ENCODE peak calls at places on chromosomes 2 and 18, in nine cellular contexts. One of them, this sample, is unnamed.

GRCh38 chr2:98580656-98581284 is 27.5 kb downstream of the COA5 start:
- DNase-seq in K562: no peak
- DNase-seq in stomach: no peak
- DNase-seq in cardiac fibroblast: no peak
- DNase-seq in left lung: no peak
- DNase-seq in PC-9: no peak
- DNase-seq in Caco-2: no peak
- DNase-seq in ovary: no peak
- DNase-seq in omental fat pad: no peak
- DNase-seq in this sample: no peak

GRCh38 chr2:240906141-240906910 is at the start of gene CROCC2:
- DNase-seq in ovary: no peak
- DNase-seq in stomach: no peak
- DNase-seq in cardiac fibroblast: no peak
- DNase-seq in PC-9: no peak
- DNase-seq in omental fat pad: no peak
- DNase-seq in Caco-2: no peak
- DNase-seq in left lung: peak; percentile 64
- DNase-seq in K562: no peak
- DNase-seq in this sample: no peak

GRCh38 chr2:196259507-196260481 is 88.4 kb upstream of the STK17B start:
- DNase-seq in cardiac fibroblast: peak; percentile 89
- DNase-seq in PC-9: no peak
- DNase-seq in K562: peak; percentile 51
- DNase-seq in left lung: no peak
- DNase-seq in ovary: no peak
- DNase-seq in stomach: no peak
- DNase-seq in omental fat pad: no peak
- DNase-seq in Caco-2: peak; percentile 88
- DNase-seq in this sample: no peak

GRCh38 chr2:33650171-33650570 is 51.1 kb upstream of the FAM98A start:
- DNase-seq in PC-9: no peak
- DNase-seq in omental fat pad: no peak
- DNase-seq in left lung: no peak
- DNase-seq in Caco-2: no peak
- DNase-seq in ovary: no peak
- DNase-seq in stomach: no peak
- DNase-seq in K562: no peak
- DNase-seq in cardiac fibroblast: no peak
- DNase-seq in this sample: no peak

GRCh38 chr2:111930875-111931274 is 32.5 kb downstream of the MERTK start:
- DNase-seq in stomach: no peak
- DNase-seq in omental fat pad: no peak
- DNase-seq in cardiac fibroblast: peak; percentile 74
- DNase-seq in Caco-2: no peak
- DNase-seq in K562: no peak
- DNase-seq in ovary: no peak
- DNase-seq in PC-9: peak; percentile 71
- DNase-seq in left lung: no peak
- DNase-seq in this sample: no peak

GRCh38 chr2:11541693-11542274 is 7.9 kb downstream of the GREB1 start:
- DNase-seq in left lung: no peak
- DNase-seq in omental fat pad: no peak
- DNase-seq in K562: no peak
- DNase-seq in PC-9: no peak
- DNase-seq in ovary: peak; percentile 47
- DNase-seq in Caco-2: no peak
- DNase-seq in cardiac fibroblast: no peak
- DNase-seq in stomach: no peak
- DNase-seq in this sample: no peak

GRCh38 chr2:170493698-170494097 is 221.4 kb upstream of the SP5 start:
- DNase-seq in K562: no peak
- DNase-seq in PC-9: no peak
- DNase-seq in ovary: no peak
- DNase-seq in stomach: no peak
- DNase-seq in cardiac fibroblast: peak; percentile 6
- DNase-seq in Caco-2: no peak
- DNase-seq in left lung: no peak
- DNase-seq in omental fat pad: no peak
- DNase-seq in this sample: no peak

GRCh38 chr18:50128506-50129271 is 66.3 kb downstream of the MYO5B start:
- DNase-seq in PC-9: no peak
- DNase-seq in omental fat pad: no peak
- DNase-seq in Caco-2: no peak
- DNase-seq in cardiac fibroblast: no peak
- DNase-seq in left lung: no peak
- DNase-seq in K562: no peak
- DNase-seq in ovary: no peak
- DNase-seq in stomach: peak; percentile 58
- DNase-seq in this sample: no peak

GRCh38 chr18:48184118-48184517 is 225.1 kb downstream of the ZBTB7C start:
- DNase-seq in stomach: no peak
- DNase-seq in cardiac fibroblast: peak; percentile 57
- DNase-seq in K562: no peak
- DNase-seq in ovary: no peak
- DNase-seq in Caco-2: no peak
- DNase-seq in omental fat pad: no peak
- DNase-seq in left lung: no peak
- DNase-seq in PC-9: no peak
- DNase-seq in this sample: no peak

GRCh38 chr2:180573951-180574350 is 406.5 kb upstream of the UBE2E3 start:
- DNase-seq in ovary: no peak
- DNase-seq in left lung: no peak
- DNase-seq in PC-9: peak; percentile 98
- DNase-seq in omental fat pad: no peak
- DNase-seq in stomach: no peak
- DNase-seq in cardiac fibroblast: peak; percentile 30
- DNase-seq in Caco-2: no peak
- DNase-seq in K562: no peak
- DNase-seq in this sample: no peak

GRCh38 chr2:227625420-227625819 is 8.1 kb downstream of the SCYGR4 start:
- DNase-seq in stomach: no peak
- DNase-seq in left lung: no peak
- DNase-seq in PC-9: no peak
- DNase-seq in Caco-2: no peak
- DNase-seq in ovary: no peak
- DNase-seq in omental fat pad: no peak
- DNase-seq in K562: no peak
- DNase-seq in cardiac fibroblast: no peak
- DNase-seq in this sample: no peak

GRCh38 chr2:240962371-240963064 is 35.9 kb upstream of the SNED1 start:
- DNase-seq in ovary: peak; percentile 95
- DNase-seq in cardiac fibroblast: peak; percentile 34
- DNase-seq in Caco-2: no peak
- DNase-seq in left lung: no peak
- DNase-seq in stomach: peak; percentile 26
- DNase-seq in K562: no peak
- DNase-seq in omental fat pad: no peak
- DNase-seq in PC-9: no peak
- DNase-seq in this sample: peak; percentile 72

GRCh38 chr2:949384-949893 is 1.2 kb upstream of the SNTG2 start:
- DNase-seq in PC-9: no peak
- DNase-seq in Caco-2: no peak
- DNase-seq in omental fat pad: no peak
- DNase-seq in K562: no peak
- DNase-seq in cardiac fibroblast: no peak
- DNase-seq in ovary: no peak
- DNase-seq in stomach: no peak
- DNase-seq in left lung: peak; percentile 30
- DNase-seq in this sample: no peak

GRCh38 chr2:212037062-212037461 is 501.5 kb downstream of the ERBB4 start:
- DNase-seq in left lung: no peak
- DNase-seq in stomach: no peak
- DNase-seq in PC-9: no peak
- DNase-seq in Caco-2: no peak
- DNase-seq in ovary: no peak
- DNase-seq in omental fat pad: no peak
- DNase-seq in K562: no peak
- DNase-seq in cardiac fibroblast: no peak
- DNase-seq in this sample: no peak

GRCh38 chr2:133231264-133231663 is 337.0 kb downstream of the NCKAP5 start:
- DNase-seq in PC-9: no peak
- DNase-seq in cardiac fibroblast: no peak
- DNase-seq in omental fat pad: no peak
- DNase-seq in stomach: no peak
- DNase-seq in K562: no peak
- DNase-seq in left lung: no peak
- DNase-seq in Caco-2: no peak
- DNase-seq in ovary: no peak
- DNase-seq in this sample: no peak

GRCh38 chr2:9782197-9782719 is 61.0 kb upstream of the TAF1B start:
- DNase-seq in ovary: no peak
- DNase-seq in left lung: no peak
- DNase-seq in cardiac fibroblast: no peak
- DNase-seq in omental fat pad: no peak
- DNase-seq in Caco-2: no peak
- DNase-seq in PC-9: peak; percentile 94
- DNase-seq in K562: no peak
- DNase-seq in stomach: no peak
- DNase-seq in this sample: no peak

GRCh38 chr2:124995185-124995912 is 970.3 kb downstream of the CNTNAP5 start:
- DNase-seq in ovary: no peak
- DNase-seq in Caco-2: no peak
- DNase-seq in cardiac fibroblast: no peak
- DNase-seq in PC-9: no peak
- DNase-seq in omental fat pad: no peak
- DNase-seq in stomach: no peak
- DNase-seq in K562: no peak
- DNase-seq in left lung: no peak
- DNase-seq in this sample: no peak

GRCh38 chr2:70508711-70509462 is 44.7 kb downstream of the TGFA start:
- DNase-seq in stomach: no peak
- DNase-seq in K562: no peak
- DNase-seq in Caco-2: no peak
- DNase-seq in ovary: no peak
- DNase-seq in PC-9: peak; percentile 95
- DNase-seq in cardiac fibroblast: no peak
- DNase-seq in left lung: no peak
- DNase-seq in omental fat pad: no peak
- DNase-seq in this sample: no peak

GRCh38 chr2:197452754-197453122 is 614 bp upstream of the COQ10B start:
- DNase-seq in left lung: no peak
- DNase-seq in cardiac fibroblast: no peak
- DNase-seq in Caco-2: no peak
- DNase-seq in stomach: no peak
- DNase-seq in ovary: no peak
- DNase-seq in PC-9: no peak
- DNase-seq in omental fat pad: no peak
- DNase-seq in K562: no peak
- DNase-seq in this sample: no peak

DNA sequence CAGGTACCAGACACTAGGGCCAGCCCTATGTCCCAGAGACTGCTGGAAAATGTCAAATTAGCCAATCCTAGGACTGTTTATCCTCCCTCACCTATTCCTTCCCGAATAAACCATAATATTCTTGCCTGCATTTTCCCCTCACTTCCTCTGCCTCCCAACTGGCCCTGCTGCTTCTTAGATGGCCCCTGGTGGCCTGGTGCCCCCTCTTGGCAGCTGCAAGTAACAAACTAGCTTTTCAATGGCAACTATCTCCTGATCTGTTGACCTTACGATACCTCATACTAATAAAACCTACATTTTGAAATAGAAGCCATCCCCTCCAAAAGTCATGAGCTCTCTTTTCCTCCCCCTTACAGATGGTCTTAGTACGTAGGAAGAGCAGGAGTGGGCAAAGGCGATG is 132.0 kb downstream of the ALPK2 start:
- DNase-seq in K562: peak; percentile 12
- DNase-seq in cardiac fibroblast: peak; percentile 8
- DNase-seq in stomach: no peak
- DNase-seq in omental fat pad: no peak
- DNase-seq in Caco-2: peak; percentile 6
- DNase-seq in left lung: no peak
- DNase-seq in PC-9: no peak
- DNase-seq in ovary: no peak
- DNase-seq in this sample: no peak
- TF ChIP-seq CTCF in K562: peak; percentile 48
- TF ChIP-seq CTCF in cardiac fibroblast: peak; percentile 26
- TF ChIP-seq CTCF in stomach: no peak
- TF ChIP-seq CTCF in omental fat pad: no peak
- TF ChIP-seq CTCF in Caco-2: peak; percentile 19
- TF ChIP-seq CTCF in left lung: no peak
- TF ChIP-seq CTCF in PC-9: peak; percentile 54
- TF ChIP-seq CTCF in ovary: no peak
- TF ChIP-seq CTCF in this sample: no peak

GRCh38 chr2:17298453-17298852 is 219.8 kb downstream of the RAD51AP2 start:
- DNase-seq in PC-9: no peak
- DNase-seq in Caco-2: no peak
- DNase-seq in stomach: no peak
- DNase-seq in cardiac fibroblast: peak; percentile 49
- DNase-seq in K562: no peak
- DNase-seq in left lung: no peak
- DNase-seq in ovary: no peak
- DNase-seq in omental fat pad: no peak
- DNase-seq in this sample: no peak
- TF ChIP-seq CTCF in PC-9: no peak
- TF ChIP-seq CTCF in Caco-2: no peak
- TF ChIP-seq CTCF in stomach: no peak
- TF ChIP-seq CTCF in cardiac fibroblast: no peak
- TF ChIP-seq CTCF in K562: no peak
- TF ChIP-seq CTCF in left lung: no peak
- TF ChIP-seq CTCF in ovary: no peak
- TF ChIP-seq CTCF in omental fat pad: no peak
- TF ChIP-seq CTCF in this sample: no peak

GRCh38 chr2:150136407-150136806 is 351.1 kb downstream of the RND3 start:
- DNase-seq in left lung: no peak
- DNase-seq in Caco-2: no peak
- DNase-seq in PC-9: no peak
- DNase-seq in ovary: no peak
- DNase-seq in omental fat pad: no peak
- DNase-seq in stomach: no peak
- DNase-seq in cardiac fibroblast: no peak
- DNase-seq in K562: no peak
- DNase-seq in this sample: no peak
- TF ChIP-seq CTCF in left lung: no peak
- TF ChIP-seq CTCF in Caco-2: no peak
- TF ChIP-seq CTCF in PC-9: no peak
- TF ChIP-seq CTCF in ovary: no peak
- TF ChIP-seq CTCF in omental fat pad: no peak
- TF ChIP-seq CTCF in stomach: no peak
- TF ChIP-seq CTCF in cardiac fibroblast: peak; percentile 2
- TF ChIP-seq CTCF in K562: no peak
- TF ChIP-seq CTCF in this sample: no peak

DNA sequence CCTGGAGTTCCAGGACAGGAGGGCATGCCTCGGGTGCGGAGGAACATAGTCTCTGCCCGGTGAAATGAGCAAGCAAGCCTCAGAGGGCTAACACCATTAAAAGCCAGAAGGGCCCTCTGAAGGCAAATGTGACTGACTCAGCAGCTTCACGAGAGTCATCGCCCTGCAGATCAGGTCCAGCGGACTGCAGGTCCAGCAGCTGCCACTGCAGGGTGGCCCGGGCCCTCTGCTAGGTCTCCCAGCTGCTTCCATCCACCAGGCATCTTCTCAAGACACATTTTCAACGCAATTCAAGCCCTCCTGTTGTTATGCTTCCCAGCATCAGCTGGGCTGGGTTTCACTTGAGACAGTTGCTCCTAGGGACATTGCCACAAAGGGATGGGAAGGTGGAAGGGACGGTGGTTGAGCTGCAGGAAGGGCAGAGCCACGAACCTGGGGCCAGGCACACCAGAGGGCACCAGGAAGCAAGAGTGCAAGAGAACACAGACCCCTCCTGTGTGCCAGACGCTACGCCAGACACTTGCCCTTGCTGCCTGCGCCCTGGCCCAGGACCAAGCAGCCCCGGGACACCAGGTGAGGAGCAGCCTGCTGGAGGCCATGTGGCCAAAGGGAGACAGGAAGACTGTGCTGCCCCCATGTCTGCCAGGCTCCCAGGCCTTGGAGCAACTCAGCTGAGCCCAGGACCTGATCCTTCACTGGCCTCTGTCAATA is 173.0 kb downstream of the HDAC4 start:
- DNase-seq in Caco-2: no peak
- DNase-seq in stomach: peak; percentile 26
- DNase-seq in omental fat pad: no peak
- DNase-seq in PC-9: no peak
- DNase-seq in left lung: no peak
- DNase-seq in K562: no peak
- DNase-seq in ovary: no peak
- DNase-seq in cardiac fibroblast: peak; percentile 34
- DNase-seq in this sample: peak; percentile 73
- TF ChIP-seq CTCF in Caco-2: no peak
- TF ChIP-seq CTCF in stomach: no peak
- TF ChIP-seq CTCF in omental fat pad: no peak
- TF ChIP-seq CTCF in PC-9: no peak
- TF ChIP-seq CTCF in left lung: no peak
- TF ChIP-seq CTCF in K562: no peak
- TF ChIP-seq CTCF in ovary: no peak
- TF ChIP-seq CTCF in cardiac fibroblast: no peak
- TF ChIP-seq CTCF in this sample: no peak